ENCODE peak calls at places on chromosomes 5 and 9, in six cellular contexts. S is AG04450, F is GM13977, Z is activated gamma-delta T cell, J is T-helper 2 cell, Y is lung. M is an unnamed sample.

GRCh38 chr5:150662731-150663516 is 1.9 kb downstream of the MYOZ3 start:
- DNase-seq in S (no peak), Z (no peak), Y (no peak), F (no peak), J (no peak), M (no peak)

GRCh38 chr9:133221177-133221809 is 12.2 kb upstream of the OBP2B start:
- DNase-seq in S (no peak), Z (no peak), Y (no peak), J (no peak), F (no peak), M (no peak)

GRCh38 chr5:65938256-65938655 is 11.9 kb downstream of the ERBIN start:
- DNase-seq in F (no peak), S (no peak), Z (no peak), Y (no peak), J (no peak), M (peak)

GRCh38 chr9:99362317-99362716 is 140.2 kb downstream of the SEC61B start:
- DNase-seq in Z (no peak), S (no peak), J (no peak), Y (no peak), F (no peak), M (no peak)

GRCh38 chr5:145360936-145361335 is 474.2 kb downstream of the PRELID2 start:
- DNase-seq in Y (no peak), F (no peak), S (no peak), J (no peak), Z (no peak), M (no peak)

GRCh38 chr9:114745108-114745848 is 60.6 kb downstream of the TNFSF15 start:
- DNase-seq in Y (no peak), Z (no peak), S (no peak), J (no peak), F (no peak), M (no peak)

GRCh38 chr9:88313364-88314220 is 74.7 kb upstream of the SPIN1 start:
- DNase-seq in Z (no peak), S (no peak), J (no peak), Y (no peak), F (no peak), M (no peak)

GRCh38 chr5:151684690-151685361 is 1.9 kb downstream of the SPARC start:
- DNase-seq in J (no peak), F (no peak), Z (no peak), S (peak), Y (peak), M (no peak)

GRCh38 chr5:167916261-167916660 is 375.2 kb upstream of the WWC1 start:
- DNase-seq in S (no peak), Z (no peak), Y (no peak), F (no peak), J (no peak), M (no peak)

GRCh38 chr5:178625679-178626483 is 969 bp downstream of the CLK4 start:
- DNase-seq in Z (no peak), J (no peak), Y (no peak), F (peak), S (no peak), M (no peak)

GRCh38 chr9:128764361-128764760 is 7.4 kb downstream of the ZER1 start:
- DNase-seq in F (no peak), Y (no peak), J (no peak), Z (no peak), S (no peak), M (no peak)

GRCh38 chr9:37974506-37975173 is 70.7 kb upstream of the SLC25A51 start:
- DNase-seq in S (no peak), Z (no peak), F (no peak), J (no peak), Y (no peak), M (no peak)

GRCh38 chr9:91245432-91246313 is 116.0 kb downstream of the AUH start:
- DNase-seq in Y (no peak), J (no peak), Z (no peak), S (no peak), F (peak), M (no peak)

GRCh38 chr5:175876107-175876506 is 4.7 kb downstream of the CPLX2 start:
- DNase-seq in J (no peak), Y (no peak), F (no peak), Z (no peak), S (no peak), M (no peak)

GRCh38 chr9:70406446-70406862 is 8.0 kb downstream of the KLF9 start:
- DNase-seq in Y (no peak), Z (no peak), S (no peak), F (peak), J (no peak), M (peak)

GRCh38 chr5:922745-923472 is 30.2 kb downstream of the TRIP13 start:
- DNase-seq in Z (no peak), Y (no peak), S (no peak), J (no peak), F (no peak), M (no peak)

GRCh38 chr5:154403776-154404387 is 41.9 kb upstream of the SAP30L start:
- DNase-seq in F (no peak), S (no peak), Y (no peak), J (no peak), Z (no peak), M (no peak)

GRCh38 chr9:112819635-112820496 is 69.3 kb downstream of the SNX30 start:
- DNase-seq in Z (no peak), F (peak), Y (no peak), J (no peak), S (peak), M (peak)

GRCh38 chr9:95605087-95605486 is 88.3 kb upstream of the PTCH1 start:
- DNase-seq in J (no peak), Z (no peak), Y (no peak), F (no peak), S (no peak), M (no peak)

GRCh38 chr9:134180786-134181647 is 16.7 kb upstream of the RNU6ATAC start:
- DNase-seq in S (no peak), F (no peak), Z (no peak), J (no peak), Y (no peak), M (no peak)

GRCh38 chr9:124857533-124858162 is 4.1 kb downstream of the RPL35 start:
- DNase-seq in S (no peak), F (no peak), J (no peak), Y (no peak), Z (no peak), M (no peak)